ENCODE peak calls at places on chromosome 1, in seven cellular contexts. K is epithelial cell of esophagus; O is CD4-positive, alpha-beta memory T cell; Z is iPS DF 6.9; D is right cardiac atrium; L is ascending aorta; R is tibial artery. I is an unnamed sample.

GRCh38 chr1:50829010-50829958 is 130.8 kb downstream of the FAF1 start:
- DNase-seq in K (no peak), O (no peak), Z (no peak), D (no peak), L (no peak), R (no peak), I (no peak)

GRCh38 chr1:235834620-235835019 is 32.1 kb downstream of the LYST start:
- DNase-seq in K (no peak), O (no peak), Z (no peak), D (no peak), L (no peak), R (no peak), I (no peak)

GRCh38 chr1:111140680-111140967 is 601 bp downstream of the CEPT1 start:
- DNase-seq in K (peak; percentile 81), O (no peak), Z (no peak), D (no peak), L (no peak), R (no peak), I (no peak)

GRCh38 chr1:78619803-78620579 is at the start of gene IFI44L:
- DNase-seq in K (peak; percentile 60), O (peak; percentile 58), Z (no peak), D (peak; percentile 25), L (no peak), R (peak; percentile 73), I (peak; percentile 53)

GRCh38 chr1:101483982-101484381 is 247.2 kb downstream of the S1PR1 start:
- DNase-seq in K (no peak), O (no peak), Z (no peak), D (no peak), L (no peak), R (no peak), I (no peak)

GRCh38 chr1:244964112-244964971 is 100.0 kb upstream of the HNRNPU start:
- DNase-seq in K (no peak), O (no peak), Z (no peak), D (no peak), L (no peak), R (no peak), I (no peak)

GRCh38 chr1:78884685-78885452 is 121.7 kb downstream of the ADGRL4 start:
- DNase-seq in K (no peak), O (no peak), Z (no peak), D (no peak), L (no peak), R (no peak), I (no peak)

GRCh38 chr1:239951518-239952130 is 140.1 kb upstream of the FMN2 start:
- DNase-seq in K (peak; percentile 70), O (peak; percentile 21), Z (peak; percentile 9), D (peak; percentile 51), L (no peak), R (no peak), I (peak; percentile 24)

GRCh38 chr1:27566462-27567182 is 37.3 kb downstream of the AHDC1 start:
- DNase-seq in K (no peak), O (no peak), Z (no peak), D (no peak), L (no peak), R (no peak), I (peak; percentile 76)

GRCh38 chr1:231690072-231690471 is 63.5 kb downstream of the DISC1 start:
- DNase-seq in K (no peak), O (no peak), Z (no peak), D (no peak), L (no peak), R (no peak), I (no peak)

GRCh38 chr1:24390924-24391782 is 22.4 kb downstream of the STPG1 start:
- DNase-seq in K (peak; percentile 85), O (peak; percentile 72), Z (peak; percentile 50), D (peak; percentile 83), L (no peak), R (peak; percentile 85), I (peak; percentile 87)
- H3K4me3 ChIP-seq in K (no peak overlapping the region), O (no peak overlapping the region), Z (no peak overlapping the region), D (no peak overlapping the region), L (no peak overlapping the region), R (no peak overlapping the region), I (peak overlapping the region; percentile 20)

GRCh38 chr1:205591522-205592351 is 40.1 kb downstream of the ELK4 start:
- DNase-seq in K (peak; percentile 99), O (peak; percentile 86), Z (peak; percentile 76), D (peak; percentile 80), L (peak; percentile 26), R (peak; percentile 90), I (peak; percentile 84)
- H3K4me3 ChIP-seq in K (peak overlapping the region; percentile 16), O (no peak overlapping the region), Z (peak overlapping the region; percentile 35), D (peak overlapping the region; percentile 15), L (peak overlapping the region; percentile 40), R (peak overlapping the region; percentile 46), I (peak overlapping the region; percentile 53)

GRCh38 chr1:222225171-222225570 is 322.7 kb downstream of the HHIPL2 start:
- DNase-seq in K (peak; percentile 26), O (no peak), Z (no peak), D (no peak), L (no peak), R (no peak), I (no peak)
- H3K4me3 ChIP-seq in K (no peak overlapping the region), O (no peak overlapping the region), Z (no peak overlapping the region), D (no peak overlapping the region), L (no peak overlapping the region), R (no peak overlapping the region), I (no peak overlapping the region)

GRCh38 chr1:109983380-109984189 is 980 bp upstream of the AHCYL1 start:
- DNase-seq in K (no peak), O (no peak), Z (no peak), D (no peak), L (no peak), R (no peak), I (no peak)
- H3K4me3 ChIP-seq in K (no peak overlapping the region), O (no peak overlapping the region), Z (no peak overlapping the region), D (no peak overlapping the region), L (no peak overlapping the region), R (no peak overlapping the region), I (peak overlapping the region; percentile 94)

I was measured in psoas muscle.